ENCODE peak calls at places on chromosomes 4 and X, in ten cellular contexts. Q, K, F, S, J, O, L, P, N and U are unnamed samples.

GRCh38 chr4:155322782-155323181 is 54.0 kb downstream of the MAP9 start:
- DNase-seq in Q (no peak), K (no peak), F (no peak), S (no peak), J (no peak), O (no peak), L (no peak), P (no peak), N (no peak), U (no peak)

GRCh38 chrX:130916636-130917422 is 13.8 kb upstream of the ENOX2 start:
- DNase-seq in Q (no peak), K (no peak), F (peak), S (peak), J (peak), O (peak), L (peak), P (peak), N (peak), U (no peak)

GRCh38 chrX:133776072-133776471 is 209.3 kb downstream of the GPC3 start:
- DNase-seq in Q (no peak), K (peak), F (no peak), S (peak), J (no peak), O (no peak), L (no peak), P (peak), N (no peak), U (no peak)

GRCh38 chrX:72304877-72305276 is 837 bp downstream of the CITED1 start:
- DNase-seq in Q (no peak), K (no peak), F (no peak), S (no peak), J (no peak), O (no peak), L (no peak), P (no peak), N (no peak), U (no peak)

GRCh38 chrX:10576777-10577444 is 43.5 kb downstream of the MID1 start:
- DNase-seq in Q (no peak), K (no peak), F (no peak), S (no peak), J (no peak), O (no peak), L (no peak), P (no peak), N (no peak), U (no peak)

GRCh38 chr4:3784469-3785291 is 18.5 kb downstream of the ADRA2C start:
- DNase-seq in Q (no peak), K (no peak), F (no peak), S (no peak), J (peak), O (peak), L (no peak), P (no peak), N (no peak), U (no peak)

GRCh38 chr4:177281544-177281943 is 28.1 kb upstream of the NEIL3 start:
- DNase-seq in Q (no peak), K (no peak), F (no peak), S (no peak), J (no peak), O (no peak), L (no peak), P (peak), N (no peak), U (no peak)

GRCh38 chrX:20067709-20068315 is 48.9 kb downstream of the MAP7D2 start:
- DNase-seq in Q (peak), K (peak), F (peak), S (peak), J (no peak), O (peak), L (peak), P (peak), N (peak), U (peak)

GRCh38 chr4:15427126-15427525 is 707 bp upstream of the C1QTNF7 start:
- DNase-seq in Q (no peak), K (no peak), F (no peak), S (no peak), J (no peak), O (no peak), L (no peak), P (peak), N (no peak), U (no peak)

GRCh38 chr4:159296061-159296460 is 193.2 kb downstream of the RAPGEF2 start:
- DNase-seq in Q (no peak), K (no peak), F (no peak), S (no peak), J (peak), O (peak), L (peak), P (peak), N (no peak), U (no peak)

GRCh38 chr4:6889101-6889735 is 20.4 kb upstream of the TBC1D14 start:
- DNase-seq in Q (no peak), K (no peak), F (no peak), S (no peak), J (no peak), O (no peak), L (no peak), P (no peak), N (no peak), U (no peak)

GRCh38 chr4:37675587-37676290 is 10.4 kb downstream of the RELL1 start:
- DNase-seq in Q (peak), K (no peak), F (peak), S (peak), J (no peak), O (peak), L (no peak), P (no peak), N (peak), U (no peak)

GRCh38 chr4:167000141-167000852 is 234.0 kb downstream of the SPOCK3 start:
- DNase-seq in Q (no peak), K (no peak), F (no peak), S (no peak), J (no peak), O (peak), L (no peak), P (no peak), N (no peak), U (no peak)

GRCh38 chr4:3572363-3572762 is 40.1 kb upstream of the LRPAP1 start:
- DNase-seq in Q (no peak), K (no peak), F (no peak), S (no peak), J (no peak), O (no peak), L (no peak), P (no peak), N (no peak), U (no peak)

GRCh38 chrX:10379848-10380247 is 223.1 kb downstream of the CLCN4 start:
- DNase-seq in Q (no peak), K (no peak), F (no peak), S (no peak), J (no peak), O (no peak), L (no peak), P (peak), N (no peak), U (no peak)

GRCh38 chrX:107324493-107325310 is 118.3 kb downstream of the DNAAF6 start:
- DNase-seq in Q (no peak), K (peak), F (no peak), S (peak), J (no peak), O (peak), L (peak), P (peak), N (no peak), U (no peak)

GRCh38 chr4:176438401-176438800 is 118.6 kb downstream of the SPCS3 start:
- DNase-seq in Q (no peak), K (no peak), F (no peak), S (no peak), J (no peak), O (no peak), L (no peak), P (no peak), N (no peak), U (no peak)

GRCh38 chr4:185395255-185395955 is at the start of gene LRP2BP:
- DNase-seq in Q (no peak), K (no peak), F (no peak), S (peak), J (peak), O (peak), L (peak), P (peak), N (no peak), U (no peak)

GRCh38 chrX:26071618-26072017 is 66.5 kb upstream of the MAGEB18 start:
- DNase-seq in Q (no peak), K (no peak), F (no peak), S (no peak), J (no peak), O (no peak), L (no peak), P (no peak), N (no peak), U (no peak)

GRCh38 chr4:177442623-177443155 is 452 bp upstream of the AGA start:
- DNase-seq in Q (no peak), K (no peak), F (peak), S (peak), J (peak), O (peak), L (no peak), P (no peak), N (no peak), U (no peak)

GRCh38 chr4:10093273-10093621 is 23.4 kb downstream of the WDR1 start:
- DNase-seq in Q (no peak), K (no peak), F (no peak), S (no peak), J (no peak), O (no peak), L (no peak), P (no peak), N (no peak), U (no peak)

GRCh38 chr4:150010525-150011126 is 67.6 kb upstream of the DCLK2 start:
- DNase-seq in Q (no peak), K (peak), F (peak), S (peak), J (peak), O (peak), L (peak), P (peak), N (peak), U (no peak)

GRCh38 chrX:82764521-82764920 is 743.6 kb upstream of the POU3F4 start:
- DNase-seq in Q (no peak), K (no peak), F (no peak), S (no peak), J (no peak), O (no peak), L (no peak), P (no peak), N (no peak), U (no peak)

GRCh38 chr4:53019485-53020382 is 157.6 kb downstream of the RASL11B start:
- DNase-seq in Q (no peak), K (peak), F (no peak), S (no peak), J (peak), O (peak), L (peak), P (peak), N (no peak), U (no peak)

GRCh38 chrX:103831803-103832544 is at the start of gene RAB9B:
- DNase-seq in Q (no peak), K (peak), F (peak), S (no peak), J (no peak), O (peak), L (no peak), P (peak), N (peak), U (no peak)

GRCh38 chr4:39337841-39338240 is 28.3 kb downstream of the RFC1 start:
- DNase-seq in Q (no peak), K (no peak), F (no peak), S (no peak), J (peak), O (no peak), L (no peak), P (no peak), N (no peak), U (no peak)

GRCh38 chr4:169975837-169976796 is 50.1 kb downstream of the MFAP3L start:
- DNase-seq in Q (no peak), K (no peak), F (no peak), S (no peak), J (peak), O (peak), L (no peak), P (no peak), N (no peak), U (no peak)

GRCh38 chrX:118974088-118974907 is at the start of gene LONRF3:
- DNase-seq in Q (no peak), K (peak), F (peak), S (no peak), J (peak), O (no peak), L (peak), P (peak), N (peak), U (no peak)

GRCh38 chrX:129360175-129360574 is 163.1 kb downstream of the SMARCA1 start:
- DNase-seq in Q (no peak), K (peak), F (no peak), S (peak), J (peak), O (peak), L (peak), P (peak), N (no peak), U (no peak)

GRCh38 chr4:56575820-56576429 is 70.3 kb downstream of the ARL9 start:
- DNase-seq in Q (no peak), K (no peak), F (no peak), S (peak), J (peak), O (peak), L (peak), P (peak), N (no peak), U (peak)

GRCh38 chrX:48966796-48967579 is 4.7 kb downstream of the KCND1 start:
- DNase-seq in Q (peak), K (peak), F (no peak), S (no peak), J (no peak), O (no peak), L (peak), P (peak), N (no peak), U (no peak)

GRCh38 chr4:182604161-182604591 is 313.0 kb downstream of the DCTD start:
- DNase-seq in Q (no peak), K (peak), F (no peak), S (no peak), J (no peak), O (no peak), L (peak), P (peak), N (no peak), U (peak)

GRCh38 chrX:138885886-138886285 is 174.4 kb upstream of the FGF13 start:
- DNase-seq in Q (no peak), K (no peak), F (no peak), S (no peak), J (no peak), O (peak), L (peak), P (peak), N (no peak), U (no peak)

DNA sequence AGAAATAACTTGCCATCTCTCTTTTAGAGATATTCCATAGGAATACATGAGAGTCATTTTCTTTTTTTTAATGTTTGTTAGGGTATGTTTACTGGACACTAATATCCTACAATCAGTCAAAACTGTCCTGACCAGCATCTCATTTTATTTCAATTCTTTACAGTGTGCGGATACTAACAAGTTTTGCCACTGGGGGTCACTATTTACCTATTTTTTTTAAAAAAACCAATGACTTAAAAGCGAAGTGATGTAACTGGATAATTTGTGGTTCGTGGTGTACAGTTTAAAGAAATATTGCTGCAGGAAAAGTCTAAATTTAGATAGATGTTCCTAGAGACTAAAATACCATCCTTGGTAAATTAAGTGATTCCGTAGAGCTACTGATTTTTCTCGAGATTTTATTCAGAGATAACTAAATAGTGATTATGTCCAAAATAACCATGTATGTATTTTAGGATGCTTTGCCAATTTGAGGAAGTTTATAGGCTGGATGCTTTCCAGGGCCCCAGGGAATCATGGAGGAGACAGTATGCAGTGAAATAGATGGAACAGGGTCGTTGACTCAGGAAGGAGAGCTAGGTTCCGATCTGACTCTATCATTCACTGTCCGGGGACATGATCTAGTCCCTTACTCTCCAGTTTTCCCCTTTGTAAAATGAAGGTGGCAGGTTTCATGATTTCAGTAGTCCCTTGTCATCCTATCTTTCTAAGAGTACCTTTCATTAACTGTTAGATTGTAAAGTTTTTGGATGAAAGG is 34.0 kb upstream of the GNPDA2 start:
- DNase-seq in Q (no peak), K (peak), F (no peak), S (peak), J (peak), O (peak), L (peak), P (peak), N (no peak), U (no peak)
- H3K4me3 ChIP-seq in Q (no peak), K (no peak), F (no peak), S (no peak), J (no peak), O (no peak), L (no peak), P (no peak), N (no peak), U (no peak)

DNA sequence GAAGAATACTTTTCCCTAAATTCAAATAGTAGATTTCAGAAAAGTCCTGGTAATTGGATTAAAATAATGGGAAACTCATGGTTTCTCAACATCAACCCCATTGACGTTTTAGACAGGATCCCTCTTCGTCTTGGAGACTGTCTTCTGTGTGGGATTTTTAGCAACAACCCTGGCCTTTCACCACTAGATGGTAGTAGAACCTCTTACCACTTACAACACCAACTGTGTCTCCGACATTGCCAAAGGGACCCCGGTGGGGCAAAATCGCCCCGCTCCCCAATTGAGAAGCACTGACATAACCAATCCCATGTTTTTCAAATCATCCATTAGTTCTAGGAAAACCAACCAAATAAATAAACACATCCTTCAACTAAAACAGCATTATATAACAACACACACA is 16.9 kb upstream of the ANOS1 start:
- DNase-seq in Q (no peak), K (peak), F (no peak), S (peak), J (no peak), O (peak), L (peak), P (peak), N (no peak), U (no peak)
- TF ChIP-seq CTCF in Q (peak), K (peak), F (peak), S (peak), J (peak), O (peak), L (peak), P (peak), N (peak), U (peak)

GRCh38 chr4:122827899-122828601 is 1.4 kb downstream of the FGF2 start:
- DNase-seq in Q (peak), K (peak), F (no peak), S (peak), J (peak), O (peak), L (peak), P (peak), N (peak), U (no peak)

GRCh38 chr4:122824616-122825015 is 2.0 kb upstream of the FGF2 start:
- DNase-seq in Q (no peak), K (no peak), F (no peak), S (no peak), J (no peak), O (no peak), L (no peak), P (no peak), N (no peak), U (no peak)

GRCh38 chr4:122826596-122827257 is at the start of gene FGF2:
- DNase-seq in Q (no peak), K (peak), F (peak), S (peak), J (no peak), O (peak), L (peak), P (peak), N (peak), U (no peak)

GRCh38 chr4:122826000-122826595 is 533 bp upstream of the FGF2 start:
- DNase-seq in Q (no peak), K (peak), F (no peak), S (no peak), J (no peak), O (no peak), L (peak), P (peak), N (no peak), U (no peak)

GRCh38 chr4:122827258-122827887 is 742 bp downstream of the FGF2 start:
- DNase-seq in Q (no peak), K (peak), F (no peak), S (peak), J (no peak), O (peak), L (peak), P (peak), N (peak), U (no peak)
- H3K4me3 ChIP-seq in Q (peak), K (peak), F (peak), S (peak), J (peak), O (peak), L (peak), P (peak), N (peak), U (peak)

GRCh38 chrX:68018248-68019203 is 414.8 kb downstream of the OPHN1 start:
- DNase-seq in Q (no peak), K (peak), F (no peak), S (no peak), J (peak), O (peak), L (peak), P (peak), N (no peak), U (no peak)
- TF ChIP-seq CTCF in Q (peak), K (peak), F (no peak), S (no peak), J (peak), O (peak), L (peak), P (peak), N (no peak), U (peak)

GRCh38 chr4:109833756-109834155 is 6.0 kb downstream of the RRH start:
- DNase-seq in Q (no peak), K (no peak), F (no peak), S (no peak), J (no peak), O (no peak), L (no peak), P (no peak), N (no peak), U (no peak)
- H3K4me3 ChIP-seq in Q (no peak), K (no peak), F (no peak), S (no peak), J (no peak), O (no peak), L (no peak), P (no peak), N (no peak), U (no peak)

GRCh38 chrX:70422886-70423336 is at the start of gene GDPD2:
- DNase-seq in Q (no peak), K (no peak), F (no peak), S (no peak), J (peak), O (no peak), L (peak), P (peak), N (peak), U (no peak)
- TF ChIP-seq CTCF in Q (peak), K (peak), F (no peak), S (no peak), J (peak), O (peak), L (no peak), P (no peak), N (no peak), U (no peak)

DNA sequence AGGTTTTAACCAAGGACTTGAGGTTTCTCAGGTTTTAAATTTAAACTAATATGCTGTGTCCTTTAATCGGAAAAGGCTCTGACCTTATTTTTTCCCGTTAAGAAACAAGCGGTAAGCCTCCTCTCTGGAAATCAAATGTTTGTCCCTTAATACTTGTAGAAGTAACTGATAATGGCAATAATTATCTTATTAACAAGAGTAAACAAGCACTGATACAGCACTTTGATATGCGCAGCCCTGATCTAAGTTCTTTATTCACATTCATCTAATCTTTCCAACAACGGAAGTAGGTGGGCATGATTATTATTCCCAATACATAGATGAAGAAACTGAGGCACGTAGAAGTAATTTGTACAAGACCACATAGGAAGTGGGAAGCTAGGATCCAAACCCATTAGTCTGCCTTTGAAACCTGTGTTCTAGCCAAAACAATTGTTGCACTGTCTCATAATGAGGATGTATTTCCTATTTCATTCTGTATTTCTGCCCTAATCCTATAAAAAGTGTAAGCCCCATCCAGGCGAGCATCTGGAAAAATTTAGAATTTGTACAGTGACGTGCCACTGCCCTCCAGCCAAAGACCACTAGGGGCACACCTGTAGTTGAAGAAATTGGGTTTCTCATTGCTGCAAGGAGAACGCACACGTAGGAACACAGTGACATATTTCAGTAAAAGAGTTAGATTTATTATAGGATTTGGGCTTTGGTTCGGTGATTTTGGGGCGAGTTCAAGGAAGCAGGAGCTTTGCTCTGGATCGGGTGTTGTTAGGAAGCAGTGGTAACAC is 605 bp downstream of the CXorf58 start:
- DNase-seq in Q (no peak), K (no peak), F (no peak), S (peak), J (no peak), O (no peak), L (no peak), P (no peak), N (no peak), U (no peak)
- H3K4me3 ChIP-seq in Q (peak), K (peak), F (peak), S (peak), J (peak), O (no peak), L (peak), P (peak), N (peak), U (peak)